ENCODE peak calls at places on chromosome 1, in eight cellular contexts. One of them, this sample, is unnamed.

GRCh38 chr1:38728176-38728908 is 131.2 kb downstream of the RRAGC start:
- DNase-seq in left ventricle myocardium inferior: peak
- DNase-seq in cardiac muscle cell: no peak
- DNase-seq in fibroblast of lung: peak
- DNase-seq in choroid plexus epithelial cell: peak
- DNase-seq in fibroblast of mammary gland: peak
- DNase-seq in IMR-90: peak
- DNase-seq in kidney epithelial cell: peak
- DNase-seq in this sample: peak

GRCh38 chr1:112706505-112707216 is at the start of gene RHOC:
- DNase-seq in fibroblast of lung: peak
- DNase-seq in IMR-90: peak
- DNase-seq in cardiac muscle cell: peak
- DNase-seq in kidney epithelial cell: no peak
- DNase-seq in left ventricle myocardium inferior: peak
- DNase-seq in choroid plexus epithelial cell: peak
- DNase-seq in fibroblast of mammary gland: peak
- DNase-seq in this sample: no peak

GRCh38 chr1:39789571-39790110 is 976 bp upstream of the BMP8B start:
- DNase-seq in IMR-90: no peak
- DNase-seq in left ventricle myocardium inferior: no peak
- DNase-seq in choroid plexus epithelial cell: no peak
- DNase-seq in fibroblast of lung: no peak
- DNase-seq in cardiac muscle cell: no peak
- DNase-seq in kidney epithelial cell: no peak
- DNase-seq in fibroblast of mammary gland: no peak
- DNase-seq in this sample: no peak

GRCh38 chr1:205313681-205314308 is 7.8 kb downstream of the NUAK2 start:
- DNase-seq in choroid plexus epithelial cell: peak
- DNase-seq in cardiac muscle cell: peak
- DNase-seq in left ventricle myocardium inferior: peak
- DNase-seq in kidney epithelial cell: no peak
- DNase-seq in IMR-90: peak
- DNase-seq in fibroblast of lung: peak
- DNase-seq in fibroblast of mammary gland: peak
- DNase-seq in this sample: no peak

GRCh38 chr1:100400332-100400933 is 48.1 kb downstream of the CDC14A start:
- DNase-seq in fibroblast of mammary gland: no peak
- DNase-seq in IMR-90: no peak
- DNase-seq in choroid plexus epithelial cell: peak
- DNase-seq in left ventricle myocardium inferior: peak
- DNase-seq in cardiac muscle cell: no peak
- DNase-seq in fibroblast of lung: no peak
- DNase-seq in kidney epithelial cell: no peak
- DNase-seq in this sample: no peak

GRCh38 chr1:201870397-201870796 is 18.3 kb upstream of the SHISA4 start:
- DNase-seq in IMR-90: peak
- DNase-seq in choroid plexus epithelial cell: no peak
- DNase-seq in left ventricle myocardium inferior: no peak
- DNase-seq in fibroblast of lung: peak
- DNase-seq in fibroblast of mammary gland: peak
- DNase-seq in kidney epithelial cell: no peak
- DNase-seq in cardiac muscle cell: no peak
- DNase-seq in this sample: no peak

GRCh38 chr1:91750398-91750996 is 135.5 kb downstream of the TGFBR3 start:
- DNase-seq in fibroblast of lung: peak
- DNase-seq in choroid plexus epithelial cell: no peak
- DNase-seq in fibroblast of mammary gland: peak
- DNase-seq in cardiac muscle cell: no peak
- DNase-seq in kidney epithelial cell: no peak
- DNase-seq in IMR-90: no peak
- DNase-seq in left ventricle myocardium inferior: no peak
- DNase-seq in this sample: no peak

GRCh38 chr1:229027622-229028182 is 243.2 kb upstream of the RAB4A start:
- DNase-seq in left ventricle myocardium inferior: no peak
- DNase-seq in cardiac muscle cell: no peak
- DNase-seq in IMR-90: peak
- DNase-seq in choroid plexus epithelial cell: peak
- DNase-seq in kidney epithelial cell: no peak
- DNase-seq in fibroblast of lung: no peak
- DNase-seq in fibroblast of mammary gland: peak
- DNase-seq in this sample: no peak

GRCh38 chr1:42260376-42261078 is 74.5 kb downstream of the FOXJ3 start:
- DNase-seq in choroid plexus epithelial cell: no peak
- DNase-seq in kidney epithelial cell: no peak
- DNase-seq in left ventricle myocardium inferior: no peak
- DNase-seq in fibroblast of lung: no peak
- DNase-seq in fibroblast of mammary gland: no peak
- DNase-seq in IMR-90: no peak
- DNase-seq in cardiac muscle cell: no peak
- DNase-seq in this sample: no peak

GRCh38 chr1:186930248-186930647 is 101.5 kb downstream of the PLA2G4A start:
- DNase-seq in kidney epithelial cell: no peak
- DNase-seq in IMR-90: peak
- DNase-seq in choroid plexus epithelial cell: no peak
- DNase-seq in fibroblast of mammary gland: no peak
- DNase-seq in cardiac muscle cell: no peak
- DNase-seq in left ventricle myocardium inferior: no peak
- DNase-seq in fibroblast of lung: peak
- DNase-seq in this sample: no peak

GRCh38 chr1:168609133-168609715 is 32.8 kb downstream of the XCL1 start:
- DNase-seq in fibroblast of mammary gland: peak
- DNase-seq in kidney epithelial cell: peak
- DNase-seq in choroid plexus epithelial cell: peak
- DNase-seq in IMR-90: peak
- DNase-seq in fibroblast of lung: peak
- DNase-seq in cardiac muscle cell: peak
- DNase-seq in left ventricle myocardium inferior: peak
- DNase-seq in this sample: no peak

GRCh38 chr1:165678509-165678908 is 19.9 kb downstream of the ALDH9A1 start:
- DNase-seq in kidney epithelial cell: no peak
- DNase-seq in choroid plexus epithelial cell: no peak
- DNase-seq in fibroblast of mammary gland: no peak
- DNase-seq in cardiac muscle cell: no peak
- DNase-seq in left ventricle myocardium inferior: no peak
- DNase-seq in fibroblast of lung: peak
- DNase-seq in IMR-90: no peak
- DNase-seq in this sample: no peak

GRCh38 chr1:229585338-229585737 is 26.8 kb upstream of the ABCB10 start:
- DNase-seq in IMR-90: peak
- DNase-seq in kidney epithelial cell: no peak
- DNase-seq in cardiac muscle cell: no peak
- DNase-seq in left ventricle myocardium inferior: no peak
- DNase-seq in fibroblast of lung: no peak
- DNase-seq in choroid plexus epithelial cell: peak
- DNase-seq in fibroblast of mammary gland: no peak
- DNase-seq in this sample: no peak

DNA sequence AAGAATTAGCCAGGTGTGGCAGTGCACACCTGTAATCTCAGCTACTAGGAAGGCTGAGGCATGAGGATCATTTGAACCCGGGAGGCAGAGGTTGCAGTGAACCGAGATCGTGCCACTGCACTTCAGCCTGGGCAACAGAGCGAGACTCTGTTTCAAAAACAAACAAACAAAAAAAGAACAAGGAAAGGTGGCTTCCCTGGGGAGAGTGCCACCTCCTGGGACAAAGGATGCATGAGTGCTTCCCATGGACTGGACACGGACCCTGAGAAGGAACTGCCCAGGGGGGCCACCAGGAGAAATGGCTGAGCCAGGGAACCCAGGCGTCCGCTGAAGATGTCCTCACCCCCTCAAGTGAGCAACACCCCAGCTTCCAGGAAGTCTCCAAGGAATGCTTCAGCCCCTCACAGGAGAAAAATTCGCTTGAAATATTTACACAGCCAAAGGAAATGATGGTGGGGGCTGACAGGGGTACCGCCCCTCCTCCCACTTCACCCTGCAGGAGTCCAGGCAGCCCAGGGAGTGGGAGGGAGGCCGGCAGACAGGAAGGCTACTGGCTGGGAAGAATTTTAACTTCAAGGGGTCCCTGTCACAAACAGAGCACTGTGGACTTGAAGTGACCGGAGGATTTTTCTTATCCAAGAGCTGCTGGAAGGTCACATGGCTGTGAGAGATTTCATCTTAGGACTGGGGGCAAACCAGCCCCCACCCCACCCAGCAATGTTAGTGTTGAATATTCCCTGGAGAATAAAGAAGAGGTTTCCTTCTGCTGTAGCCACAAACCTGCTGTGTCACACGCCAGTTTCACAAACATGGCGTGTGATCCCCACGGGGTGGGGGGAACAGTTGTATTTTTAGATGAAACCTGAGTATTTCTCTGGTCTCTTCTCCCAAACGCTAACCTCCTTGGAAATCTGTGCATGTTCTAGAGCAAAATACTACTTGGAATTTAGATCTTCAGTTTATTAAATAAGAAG is 90.8 kb upstream of the SLC25A33 start:
- DNase-seq in fibroblast of mammary gland: no peak
- DNase-seq in cardiac muscle cell: no peak
- DNase-seq in kidney epithelial cell: no peak
- DNase-seq in fibroblast of lung: peak
- DNase-seq in choroid plexus epithelial cell: peak
- DNase-seq in IMR-90: peak
- DNase-seq in left ventricle myocardium inferior: no peak
- DNase-seq in this sample: no peak
- TF ChIP-seq CTCF in fibroblast of mammary gland: peak
- TF ChIP-seq CTCF in cardiac muscle cell: no peak
- TF ChIP-seq CTCF in kidney epithelial cell: peak
- TF ChIP-seq CTCF in fibroblast of lung: peak
- TF ChIP-seq CTCF in choroid plexus epithelial cell: peak
- TF ChIP-seq CTCF in IMR-90: peak
- TF ChIP-seq CTCF in left ventricle myocardium inferior: peak
- TF ChIP-seq CTCF in this sample: peak

DNA sequence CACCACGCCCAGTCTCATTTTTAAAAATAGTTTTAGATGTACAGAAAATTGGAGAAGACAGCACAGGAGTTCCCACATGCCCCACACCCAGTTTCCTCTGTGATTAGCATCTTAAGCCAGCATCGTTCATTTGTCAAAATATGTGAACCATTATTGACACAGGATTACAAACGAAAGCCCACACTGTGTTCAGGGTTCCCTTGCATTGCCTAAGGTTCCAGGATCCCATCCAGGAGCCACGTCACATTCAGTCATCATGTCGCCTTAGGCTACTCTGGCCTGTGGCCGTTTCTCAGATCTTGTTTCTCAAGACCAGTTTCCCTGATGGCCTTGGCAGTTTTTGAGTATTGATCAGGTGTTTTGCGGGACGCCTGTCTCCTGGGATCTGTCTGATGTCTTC is 34.7 kb upstream of the TNFRSF1B start:
- DNase-seq in choroid plexus epithelial cell: no peak
- DNase-seq in kidney epithelial cell: no peak
- DNase-seq in fibroblast of mammary gland: peak
- DNase-seq in left ventricle myocardium inferior: no peak
- DNase-seq in cardiac muscle cell: no peak
- DNase-seq in IMR-90: peak
- DNase-seq in fibroblast of lung: peak
- DNase-seq in this sample: no peak
- H3K4me3 ChIP-seq in choroid plexus epithelial cell: no peak
- H3K4me3 ChIP-seq in kidney epithelial cell: no peak
- H3K4me3 ChIP-seq in fibroblast of mammary gland: no peak
- H3K4me3 ChIP-seq in left ventricle myocardium inferior: no peak
- H3K4me3 ChIP-seq in cardiac muscle cell: no peak
- H3K4me3 ChIP-seq in IMR-90: no peak
- H3K4me3 ChIP-seq in fibroblast of lung: no peak
- H3K4me3 ChIP-seq in this sample: no peak

GRCh38 chr1:2546515-2547209 is 9.5 kb upstream of the TNFRSF14 start:
- DNase-seq in IMR-90: peak
- DNase-seq in fibroblast of lung: peak
- DNase-seq in choroid plexus epithelial cell: peak
- DNase-seq in fibroblast of mammary gland: peak
- DNase-seq in cardiac muscle cell: peak
- DNase-seq in kidney epithelial cell: peak
- DNase-seq in left ventricle myocardium inferior: peak
- DNase-seq in this sample: no peak
- TF ChIP-seq CTCF in IMR-90: peak
- TF ChIP-seq CTCF in fibroblast of lung: no peak
- TF ChIP-seq CTCF in choroid plexus epithelial cell: no peak
- TF ChIP-seq CTCF in fibroblast of mammary gland: no peak
- TF ChIP-seq CTCF in cardiac muscle cell: no peak
- TF ChIP-seq CTCF in kidney epithelial cell: no peak
- TF ChIP-seq CTCF in left ventricle myocardium inferior: peak
- TF ChIP-seq CTCF in this sample: no peak

DNA sequence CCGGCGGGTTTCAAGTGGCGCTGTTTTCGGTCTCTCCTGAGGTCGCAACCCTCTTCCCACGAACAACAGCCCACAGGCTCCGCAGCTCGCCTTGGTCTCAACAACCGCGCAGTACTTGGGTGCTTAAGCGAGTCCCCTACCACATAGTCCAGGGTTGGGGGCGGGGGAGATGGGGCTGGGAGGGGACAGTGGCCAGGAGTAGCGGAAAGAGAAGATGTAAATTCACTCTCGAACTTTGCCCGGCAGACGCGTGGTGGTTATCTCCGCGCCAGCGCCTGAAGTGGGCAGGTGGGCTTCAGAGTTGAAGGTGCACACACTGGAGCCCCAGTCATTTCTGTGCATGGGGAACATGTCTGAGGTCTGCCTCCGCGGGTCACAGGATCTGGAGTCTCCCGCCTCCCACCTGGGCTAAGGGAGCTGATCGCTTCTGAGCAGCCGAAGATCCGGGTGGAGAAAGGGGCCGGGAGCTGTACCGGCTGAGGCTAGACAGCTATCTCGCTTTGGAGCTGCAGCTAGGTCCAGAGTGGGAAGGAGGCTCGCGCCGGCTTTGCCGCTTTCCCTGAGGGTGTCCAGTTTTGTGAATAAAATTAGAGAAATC is 4.3 kb upstream of the FOXD2 start:
- DNase-seq in fibroblast of lung: no peak
- DNase-seq in choroid plexus epithelial cell: peak
- DNase-seq in fibroblast of mammary gland: no peak
- DNase-seq in kidney epithelial cell: no peak
- DNase-seq in cardiac muscle cell: no peak
- DNase-seq in left ventricle myocardium inferior: no peak
- DNase-seq in IMR-90: no peak
- DNase-seq in this sample: no peak
- H3K4me3 ChIP-seq in fibroblast of lung: no peak
- H3K4me3 ChIP-seq in choroid plexus epithelial cell: peak
- H3K4me3 ChIP-seq in fibroblast of mammary gland: peak
- H3K4me3 ChIP-seq in kidney epithelial cell: no peak
- H3K4me3 ChIP-seq in cardiac muscle cell: no peak
- H3K4me3 ChIP-seq in left ventricle myocardium inferior: peak
- H3K4me3 ChIP-seq in IMR-90: no peak
- H3K4me3 ChIP-seq in this sample: no peak

DNA sequence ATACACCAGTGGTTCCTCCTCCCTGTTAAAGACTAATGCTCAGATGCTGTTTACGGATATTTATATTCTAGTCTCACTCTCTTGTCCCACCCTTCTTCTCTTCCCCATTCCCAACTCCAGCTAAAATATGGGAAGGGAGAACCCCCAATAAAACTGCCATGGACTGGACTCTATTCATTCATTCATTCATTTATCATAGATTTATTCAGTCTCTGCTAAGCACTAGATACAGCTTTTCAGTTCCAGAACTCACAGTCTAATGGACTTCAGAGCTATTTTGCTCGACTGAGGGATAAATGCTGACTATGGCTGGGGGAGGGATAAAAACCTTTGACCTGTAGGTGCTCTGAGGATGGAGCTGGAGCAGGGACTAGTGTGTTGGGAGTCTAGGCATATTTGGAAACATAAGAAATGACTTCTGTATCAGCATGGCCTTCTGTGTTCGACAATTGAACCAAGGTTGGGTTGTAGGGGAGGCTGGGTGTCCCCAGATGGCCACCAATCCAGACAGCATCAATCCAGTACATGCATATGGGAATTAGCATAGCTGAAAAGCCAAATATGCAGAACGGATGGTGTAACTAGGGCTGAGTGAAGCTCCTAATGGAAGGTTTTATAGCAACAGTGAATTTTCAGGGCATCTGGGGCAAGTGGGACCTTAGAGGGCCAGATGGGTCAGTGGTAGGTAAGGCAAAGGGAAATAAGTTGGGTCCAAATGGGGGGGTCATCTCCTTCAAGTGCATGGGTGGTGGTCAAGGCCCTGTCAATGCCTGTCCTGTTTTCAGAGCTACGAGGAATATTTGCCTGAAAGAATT is 4.1 kb downstream of the APOA2 start:
- DNase-seq in choroid plexus epithelial cell: no peak
- DNase-seq in fibroblast of mammary gland: no peak
- DNase-seq in cardiac muscle cell: no peak
- DNase-seq in left ventricle myocardium inferior: no peak
- DNase-seq in kidney epithelial cell: no peak
- DNase-seq in fibroblast of lung: no peak
- DNase-seq in IMR-90: no peak
- DNase-seq in this sample: no peak
- TF ChIP-seq CTCF in choroid plexus epithelial cell: no peak
- TF ChIP-seq CTCF in fibroblast of mammary gland: no peak
- TF ChIP-seq CTCF in cardiac muscle cell: no peak
- TF ChIP-seq CTCF in left ventricle myocardium inferior: no peak
- TF ChIP-seq CTCF in kidney epithelial cell: no peak
- TF ChIP-seq CTCF in fibroblast of lung: no peak
- TF ChIP-seq CTCF in IMR-90: no peak
- TF ChIP-seq CTCF in this sample: no peak